ENCODE peak calls at places on chromosomes 3 and 15, in four cellular contexts. P is H1, N is GM12878, Y is HepG2. L is an unnamed sample.

GRCh38 chr15:51649659-51650521 is 27.3 kb upstream of the DMXL2 start:
- DNase-seq in Y (peak; percentile 68), P (no peak), N (peak; percentile 63), L (peak; percentile 71)

GRCh38 chr3:108311797-108312196 is 15.4 kb downstream of the HHLA2 start:
- DNase-seq in N (no peak), P (no peak), Y (no peak), L (peak; percentile 2)

GRCh38 chr15:95259965-95260364 is 1028.6 kb downstream of the MCTP2 start:
- DNase-seq in N (no peak), Y (no peak), P (no peak), L (no peak)

GRCh38 chr15:40063563-40064011 is 24.6 kb upstream of the SRP14 start:
- DNase-seq in N (no peak), Y (no peak), P (no peak), L (no peak)

GRCh38 chr15:57329582-57330367 is 46.5 kb upstream of the CGNL1 start:
- DNase-seq in Y (no peak), N (no peak), P (no peak), L (no peak)

GRCh38 chr15:29747837-29748417 is 74.3 kb downstream of the TJP1 start:
- DNase-seq in Y (peak; percentile 3), P (no peak), N (no peak), L (peak; percentile 17)

GRCh38 chr3:15632212-15632580 is 30.7 kb downstream of the BTD start:
- DNase-seq in Y (no peak), P (no peak), N (no peak), L (no peak)

GRCh38 chr3:196169836-196170240 is 41.4 kb downstream of the ZDHHC19 start:
- DNase-seq in N (no peak), P (no peak), Y (no peak), L (no peak)

DNA sequence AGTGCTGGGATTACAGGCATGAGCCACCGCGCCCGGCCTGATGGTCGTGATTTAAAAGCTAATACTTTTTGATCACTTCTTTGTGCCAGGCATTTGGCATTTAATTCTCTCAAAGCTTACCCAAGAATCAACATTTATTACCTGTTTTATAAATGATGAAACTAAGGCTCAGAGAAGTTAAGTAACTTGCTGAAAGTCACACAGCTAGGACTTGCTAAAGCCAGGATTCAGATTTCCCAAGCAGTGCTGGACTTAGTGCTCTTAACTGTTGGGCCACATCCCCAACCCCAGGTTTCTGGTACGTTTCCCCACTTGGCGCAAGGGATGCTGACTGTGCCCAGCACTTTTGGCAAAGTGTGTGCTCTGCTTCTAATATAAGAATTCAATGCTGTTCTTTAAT is 10.5 kb downstream of the GRK7 start:
- DNase-seq in P (no peak), N (no peak), Y (no peak), L (no peak)
- TF ChIP-seq TCF12 in P (no peak), N (no peak), Y (no peak), L (no peak)

GRCh38 chr3:12442654-12443501 is 41.4 kb upstream of the TSEN2 start:
- DNase-seq in Y (no peak), N (no peak), P (no peak), L (no peak)
- TF ChIP-seq TCF12 in Y (no peak), N (no peak), P (no peak), L (no peak)

GRCh38 chr3:94028093-94028837 is at the start of gene STX19:
- DNase-seq in P (no peak), Y (no peak), N (no peak), L (no peak)
- TF ChIP-seq TCF12 in P (no peak), Y (no peak), N (no peak), L (no peak)

GRCh38 chr3:71684752-71685151 is 40.5 kb downstream of the EIF4E3 start:
- DNase-seq in Y (no peak), P (no peak), N (no peak), L (no peak)
- TF ChIP-seq TCF12 in Y (no peak), P (no peak), N (no peak), L (peak; percentile 53)

L was measured in SK-N-SH.